ENCODE peak calls at places on chromosomes 7 and 10, in six cellular contexts. N, M, T, Z, J and L are unnamed samples.

GRCh38 chr7:2105280-2105679 is 127.5 kb downstream of the MAD1L1 start:
- DNase-seq in N (peak), M (no peak), T (no peak), Z (no peak), J (no peak), L (no peak)

GRCh38 chr7:122616951-122617350 is 82.0 kb downstream of the RNF133 start:
- DNase-seq in N (no peak), M (no peak), T (no peak), Z (no peak), J (no peak), L (no peak)

GRCh38 chr7:112449353-112449752 is 907 bp upstream of the IFRD1 start:
- DNase-seq in N (no peak), M (peak), T (no peak), Z (no peak), J (peak), L (peak)

GRCh38 chr7:668139-668871 is 58.2 kb upstream of the DNAAF5 start:
- DNase-seq in N (no peak), M (no peak), T (peak), Z (peak), J (peak), L (no peak)

GRCh38 chr10:113221756-113222168 is 271.7 kb downstream of the TCF7L2 start:
- DNase-seq in N (no peak), M (peak), T (no peak), Z (no peak), J (no peak), L (peak)

GRCh38 chr7:134480730-134481129 is 21.8 kb upstream of the AKR1B1 start:
- DNase-seq in N (no peak), M (peak), T (no peak), Z (peak), J (peak), L (peak)

GRCh38 chr7:143248781-143249354 is 14.4 kb upstream of the GSTK1 start:
- DNase-seq in N (no peak), M (no peak), T (no peak), Z (peak), J (peak), L (no peak)

GRCh38 chr10:97572214-97572989 is at the start of gene ANKRD2:
- DNase-seq in N (peak), M (peak), T (peak), Z (peak), J (peak), L (peak)

GRCh38 chr7:107891619-107892366 is 810 bp downstream of the DLD start:
- DNase-seq in N (no peak), M (no peak), T (no peak), Z (peak), J (peak), L (no peak)

GRCh38 chr7:19930851-19931250 is 157.4 kb upstream of the TMEM196 start:
- DNase-seq in N (no peak), M (no peak), T (no peak), Z (no peak), J (no peak), L (no peak)

GRCh38 chr7:30927559-30927958 is 15.9 kb downstream of the AQP1 start:
- DNase-seq in N (no peak), M (no peak), T (no peak), Z (no peak), J (no peak), L (no peak)

GRCh38 chr7:112173214-112173905 is 32.8 kb downstream of the DOCK4 start:
- DNase-seq in N (no peak), M (no peak), T (no peak), Z (peak), J (no peak), L (no peak)

GRCh38 chr10:18238875-18239485 is 98.8 kb downstream of the CACNB2 start:
- DNase-seq in N (no peak), M (peak), T (no peak), Z (peak), J (no peak), L (no peak)

GRCh38 chr7:251446-252175 is 38.4 kb upstream of the FOXL3 start:
- DNase-seq in N (peak), M (no peak), T (no peak), Z (no peak), J (no peak), L (no peak)

GRCh38 chr10:31062856-31063255 is 31.2 kb upstream of the ZNF438 start:
- DNase-seq in N (no peak), M (no peak), T (no peak), Z (peak), J (no peak), L (no peak)

GRCh38 chr10:35359056-35359455 is 22.7 kb downstream of the CCNY start:
- DNase-seq in N (no peak), M (no peak), T (no peak), Z (no peak), J (no peak), L (no peak)

GRCh38 chr7:84800846-84801245 is 386.0 kb downstream of the SEMA3D start:
- DNase-seq in N (no peak), M (no peak), T (no peak), Z (no peak), J (no peak), L (no peak)

GRCh38 chr10:12510566-12510965 is 161.2 kb downstream of the CAMK1D start:
- DNase-seq in N (no peak), M (no peak), T (peak), Z (no peak), J (no peak), L (peak)

GRCh38 chr10:119602241-119603095 is 5.7 kb upstream of the TIAL1 start:
- DNase-seq in N (no peak), M (peak), T (no peak), Z (peak), J (no peak), L (peak)
- H3K4me3 ChIP-seq in N (no peak), M (no peak), T (no peak), Z (no peak), J (no peak), L (no peak)

GRCh38 chr10:103144086-103144485 is 49.0 kb downstream of the NT5C2 start:
- DNase-seq in N (no peak), M (no peak), T (no peak), Z (no peak), J (no peak), L (no peak)
- H3K27ac ChIP-seq in N (no peak), M (no peak), T (peak), Z (peak), J (peak), L (no peak)

GRCh38 chr10:29386347-29386999 is 97.6 kb downstream of the LYZL1 start:
- DNase-seq in N (no peak), M (no peak), T (no peak), Z (peak), J (no peak), L (peak)
- H3K4me3 ChIP-seq in N (no peak), M (no peak), T (no peak), Z (no peak), J (no peak), L (no peak)

DNA sequence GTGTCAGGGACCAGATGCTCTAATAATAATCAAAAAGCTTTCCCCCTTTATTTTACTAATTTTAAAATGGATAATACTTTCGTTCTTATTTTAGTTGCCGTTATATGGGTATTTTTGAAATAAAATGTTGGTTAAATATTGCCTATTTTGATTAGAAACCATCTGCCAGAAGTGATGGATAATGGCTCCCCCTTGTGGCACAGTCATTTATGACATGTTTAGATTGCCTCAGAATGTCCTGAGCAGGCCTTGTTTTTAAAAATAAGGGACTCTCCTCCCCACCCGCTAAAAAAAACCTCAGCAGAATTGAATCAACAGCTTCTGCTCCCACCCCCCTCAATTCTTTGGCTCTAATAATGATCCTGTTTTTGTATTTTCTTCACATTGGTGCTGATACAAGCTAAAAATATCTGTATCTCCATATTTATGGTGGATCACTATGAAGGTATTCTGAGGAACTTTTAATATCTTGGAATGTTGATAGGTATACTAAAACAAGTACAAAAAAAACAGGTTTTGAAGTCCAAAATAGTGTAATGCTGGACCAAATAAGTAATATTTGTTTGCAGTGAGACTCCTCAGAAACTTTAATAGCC is 38.8 kb downstream of the TMEM60 start:
- DNase-seq in N (no peak), M (peak), T (no peak), Z (peak), J (peak), L (peak)
- H3K27ac ChIP-seq in N (peak), M (no peak), T (no peak), Z (peak), J (no peak), L (no peak)

GRCh38 chr7:47406766-47407129 is 175.2 kb downstream of the TNS3 start:
- DNase-seq in N (no peak), M (no peak), T (peak), Z (no peak), J (no peak), L (no peak)

GRCh38 chr7:47407821-47408674 is 173.9 kb downstream of the TNS3 start:
- DNase-seq in N (no peak), M (no peak), T (peak), Z (no peak), J (no peak), L (no peak)

GRCh38 chr7:47407136-47407535 is 174.8 kb downstream of the TNS3 start:
- DNase-seq in N (no peak), M (no peak), T (peak), Z (no peak), J (no peak), L (no peak)

GRCh38 chr7:47405286-47405904 is 176.5 kb downstream of the TNS3 start:
- DNase-seq in N (no peak), M (no peak), T (no peak), Z (no peak), J (no peak), L (no peak)

DNA sequence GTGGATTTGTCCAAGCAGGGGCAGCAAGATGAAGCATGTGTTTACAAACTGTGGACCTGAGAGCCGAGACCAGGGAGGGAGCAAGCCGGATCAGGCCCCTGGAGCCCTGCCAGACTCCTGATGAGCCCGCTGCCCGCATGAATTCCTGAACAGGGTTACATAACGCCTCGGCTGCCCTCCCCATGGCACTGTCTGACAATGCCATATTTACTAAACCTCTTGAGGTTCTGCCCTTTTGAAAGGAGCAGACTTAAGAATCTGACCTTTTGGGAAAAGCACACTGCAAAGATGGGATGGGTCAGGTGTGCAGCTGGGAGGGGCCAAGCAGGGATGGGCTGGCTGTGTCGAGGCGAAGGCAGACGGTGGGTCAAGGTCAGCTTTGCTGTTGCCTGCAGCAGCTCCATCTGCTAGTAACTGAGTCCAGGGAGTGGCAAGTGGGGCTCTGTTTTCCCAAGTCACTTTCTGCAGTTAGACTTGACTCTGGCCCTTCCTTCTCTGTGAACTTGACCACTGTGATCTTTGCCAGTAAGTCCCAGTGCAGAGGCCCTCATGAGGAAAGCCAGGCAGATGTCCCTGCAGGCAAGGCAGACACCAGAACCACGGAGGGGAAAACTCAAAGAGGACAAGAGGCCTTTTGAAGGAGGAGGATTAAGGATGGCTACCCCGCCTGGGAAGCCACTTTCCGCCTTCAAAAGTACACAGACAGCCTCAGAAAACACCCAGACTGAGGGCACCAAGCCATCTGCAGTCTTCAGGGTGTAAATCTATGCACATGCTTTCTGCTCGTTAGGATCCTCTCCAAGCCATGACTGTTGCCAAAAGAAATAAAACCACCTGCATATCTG is 175.8 kb downstream of the TNS3 start:
- DNase-seq in N (peak), M (no peak), T (peak), Z (peak), J (no peak), L (peak)
- H3K4me3 ChIP-seq in N (peak), M (no peak), T (peak), Z (no peak), J (no peak), L (no peak)

GRCh38 chr7:140673770-140674155 is 1.0 kb downstream of the ADCK2 start:
- DNase-seq in N (no peak), M (no peak), T (no peak), Z (no peak), J (no peak), L (no peak)

GRCh38 chr7:140674899-140675701 is 2.4 kb downstream of the ADCK2 start:
- DNase-seq in N (no peak), M (peak), T (no peak), Z (peak), J (peak), L (no peak)

GRCh38 chr7:140675726-140676125 is 3.0 kb downstream of the ADCK2 start:
- DNase-seq in N (no peak), M (no peak), T (no peak), Z (no peak), J (peak), L (no peak)

GRCh38 chr7:140673063-140673769 is 471 bp downstream of the ADCK2 start:
- DNase-seq in N (peak), M (no peak), T (no peak), Z (no peak), J (peak), L (peak)

GRCh38 chr7:140674356-140674800 is 1.6 kb downstream of the ADCK2 start:
- DNase-seq in N (no peak), M (no peak), T (no peak), Z (no peak), J (peak), L (no peak)
- H3K27ac ChIP-seq in N (peak), M (no peak), T (peak), Z (no peak), J (no peak), L (no peak)